ENCODE peak calls at places on chromosomes 4 and X, in four cellular contexts. H is GM23248, B is fibroblast of lung, S is astrocyte. I is an unnamed sample.
A peak's percentile ranks its signal among the peaks of the same experiment; 100 is the strongest.

GRCh38 chrX:154351183-154352011 is 23.0 kb downstream of the FLNA start:
- DNase-seq in H (no peak), B (no peak), S (no peak), I (no peak)

GRCh38 chr4:99159699-99160098 is 15.6 kb upstream of the ADH4 start:
- DNase-seq in H (peak; percentile 6), B (no peak), S (no peak), I (no peak)

GRCh38 chr4:133148690-133149363 is at the start of gene PCDH10:
- DNase-seq in H (peak; percentile 91), B (peak; percentile 94), S (peak; percentile 90), I (peak; percentile 91)

GRCh38 chr4:173171987-173172386 is 3.4 kb downstream of the GALNT7 start:
- DNase-seq in H (no peak), B (no peak), S (no peak), I (no peak)

GRCh38 chrX:69506617-69507499 is 2.7 kb downstream of the NALF2 start:
- DNase-seq in H (peak; percentile 29), B (no peak), S (no peak), I (no peak)

GRCh38 chr4:112099701-112100289 is 45.5 kb upstream of the FAM241A start:
- DNase-seq in H (peak; percentile 73), B (peak; percentile 50), S (peak; percentile 39), I (peak; percentile 51)

GRCh38 chr4:78687818-78688217 is 88.3 kb upstream of the BMP2K start:
- DNase-seq in H (no peak), B (no peak), S (no peak), I (no peak)

GRCh38 chr4:165351359-165352130 is 24.1 kb downstream of the MSMO1 start:
- DNase-seq in H (no peak), B (no peak), S (no peak), I (no peak)

GRCh38 chr4:183072181-183072580 is 26.9 kb upstream of the WWC2 start:
- DNase-seq in H (no peak), B (peak; percentile 68), S (peak; percentile 58), I (no peak)

GRCh38 chrX:110161361-110161686 is 156.6 kb downstream of the AMMECR1 start:
- DNase-seq in H (no peak), B (no peak), S (no peak), I (no peak)

GRCh38 chrX:19956923-19957322 is 33.9 kb downstream of the BCLAF3 start:
- DNase-seq in H (no peak), B (peak; percentile 59), S (peak; percentile 55), I (no peak)
- H3K27ac ChIP-seq in H (no peak overlapping the region), B (no peak overlapping the region), S (no peak overlapping the region), I (no peak overlapping the region)

DNA sequence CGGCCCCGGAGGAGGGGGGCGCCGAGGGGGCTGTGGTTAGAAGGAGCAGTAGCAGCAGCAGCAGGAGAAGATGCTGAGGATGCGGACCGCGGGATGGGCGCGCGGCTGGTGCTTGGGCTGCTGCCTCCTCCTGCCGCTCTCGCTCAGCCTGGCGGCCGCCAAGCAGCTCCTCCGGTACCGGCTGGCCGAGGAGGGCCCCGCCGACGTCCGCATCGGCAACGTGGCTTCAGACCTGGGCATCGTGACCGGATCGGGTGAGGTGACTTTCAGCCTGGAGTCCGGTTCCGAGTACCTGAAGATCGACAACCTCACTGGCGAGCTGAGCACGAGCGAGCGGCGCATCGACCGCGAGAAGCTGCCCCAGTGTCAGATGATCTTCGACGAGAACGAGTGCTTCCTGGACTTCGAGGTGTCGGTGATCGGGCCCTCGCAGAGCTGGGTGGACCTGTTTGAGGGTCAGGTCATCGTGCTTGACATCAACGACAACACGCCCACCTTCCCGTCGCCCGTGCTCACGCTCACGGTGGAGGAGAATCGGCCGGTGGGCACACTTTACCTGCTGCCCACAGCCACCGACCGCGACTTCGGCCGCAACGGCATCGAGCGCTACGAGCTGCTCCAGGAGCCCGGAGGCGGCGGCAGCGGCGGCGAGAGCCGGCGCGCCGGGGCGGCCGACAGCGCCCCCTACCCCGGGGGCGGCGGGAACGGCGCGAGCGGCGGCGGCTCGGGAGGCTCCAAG is 1.4 kb downstream of the PCDH7 start:
- DNase-seq in H (peak; percentile 37), B (peak; percentile 65), S (peak; percentile 51), I (no peak)
- TF ChIP-seq EZH2 in H (no peak), B (no peak), S (no peak), I (no peak)

GRCh38 chr4:153160856-153161598 is 43.2 kb upstream of the TRIM2 start:
- DNase-seq in H (no peak), B (no peak), S (no peak), I (no peak)

GRCh38 chr4:153161599-153161971 is 42.7 kb upstream of the TRIM2 start:
- DNase-seq in H (peak; percentile 41), B (peak; percentile 55), S (peak; percentile 36), I (no peak)

GRCh38 chr4:153156263-153156662 is 48.0 kb upstream of the TRIM2 start:
- DNase-seq in H (peak; percentile 10), B (peak; percentile 5), S (no peak), I (no peak)

GRCh38 chr4:153159016-153159415 is 45.2 kb upstream of the TRIM2 start:
- DNase-seq in H (peak; percentile 17), B (no peak), S (no peak), I (no peak)

GRCh38 chr4:153159728-153160221 is 44.5 kb upstream of the TRIM2 start:
- DNase-seq in H (peak; percentile 85), B (peak; percentile 88), S (peak; percentile 88), I (no peak)
- H3K4me2 ChIP-seq in H (peak overlapping the region; percentile 64), B (no peak overlapping the region), S (peak overlapping the region; percentile 50), I (no peak overlapping the region)

GRCh38 chrX:64205735-64206491 is 405 bp upstream of the AMER1 start:
- DNase-seq in H (peak; percentile 91), B (peak; percentile 91), S (peak; percentile 86), I (peak; percentile 90)

GRCh38 chrX:64204252-64204651 is 1.3 kb downstream of the AMER1 start:
- DNase-seq in H (peak; percentile 46), B (peak; percentile 8), S (no peak), I (no peak)

GRCh38 chrX:64206556-64207162 is 1.2 kb upstream of the AMER1 start:
- DNase-seq in H (peak; percentile 16), B (no peak), S (no peak), I (peak; percentile 11)

GRCh38 chrX:64205441-64205734 is at the start of gene AMER1:
- DNase-seq in H (peak; percentile 76), B (no peak), S (no peak), I (no peak)

DNA sequence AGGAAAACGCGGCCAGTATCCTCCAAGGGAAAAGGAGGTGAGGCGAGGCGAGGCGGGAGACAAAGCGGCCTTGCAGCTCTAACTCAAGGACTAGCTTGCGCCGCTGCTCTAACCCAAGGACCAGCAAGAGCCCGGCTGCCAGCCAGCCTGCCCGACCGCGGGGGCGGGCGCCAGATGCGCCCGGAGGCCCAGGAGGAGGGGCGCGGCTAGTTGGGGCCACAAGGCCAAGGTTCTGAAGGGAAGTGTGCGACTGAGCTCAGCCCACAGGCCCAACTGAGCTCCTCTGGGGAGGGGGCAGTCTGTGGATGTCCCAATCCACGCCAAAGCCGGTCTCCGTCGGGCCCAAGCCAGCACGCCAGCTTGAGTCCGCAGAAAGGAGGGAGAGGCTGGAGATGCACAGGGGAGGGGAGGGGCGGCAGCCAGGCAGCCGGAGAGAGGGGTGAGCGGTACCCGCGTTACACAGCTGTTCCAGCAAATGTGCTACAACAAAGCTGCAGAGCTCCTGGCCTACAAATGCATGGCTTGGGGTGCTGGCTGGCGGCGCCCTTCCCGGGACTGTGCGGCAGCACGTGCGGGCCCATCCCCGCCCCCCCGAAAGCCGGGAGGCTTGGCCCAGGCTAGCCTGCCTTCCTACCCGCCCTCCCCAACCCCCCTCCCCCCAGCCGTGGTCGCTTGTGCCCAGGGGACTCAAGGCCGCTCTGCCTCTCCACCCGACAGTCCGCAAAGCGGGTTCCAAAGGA is 637 bp downstream of the AMER1 start:
- DNase-seq in H (peak; percentile 71), B (peak; percentile 34), S (peak; percentile 17), I (peak; percentile 10)
- H3K27ac ChIP-seq in H (peak overlapping the region; percentile 88), B (peak overlapping the region; percentile 67), S (peak overlapping the region; percentile 33), I (peak overlapping the region; percentile 63)

GRCh38 chr4:107826427-107826980 is 1.8 kb downstream of the SGMS2 start:
- DNase-seq in H (peak; percentile 19), B (no peak), S (no peak), I (no peak)

GRCh38 chr4:107825072-107825789 is 499 bp downstream of the SGMS2 start:
- DNase-seq in H (peak; percentile 78), B (peak; percentile 67), S (peak; percentile 55), I (no peak)

GRCh38 chr4:107828315-107828714 is 3.6 kb downstream of the SGMS2 start:
- DNase-seq in H (no peak), B (no peak), S (no peak), I (no peak)

GRCh38 chr4:107823870-107824366 is 814 bp upstream of the SGMS2 start:
- DNase-seq in H (no peak), B (no peak), S (no peak), I (no peak)

DNA sequence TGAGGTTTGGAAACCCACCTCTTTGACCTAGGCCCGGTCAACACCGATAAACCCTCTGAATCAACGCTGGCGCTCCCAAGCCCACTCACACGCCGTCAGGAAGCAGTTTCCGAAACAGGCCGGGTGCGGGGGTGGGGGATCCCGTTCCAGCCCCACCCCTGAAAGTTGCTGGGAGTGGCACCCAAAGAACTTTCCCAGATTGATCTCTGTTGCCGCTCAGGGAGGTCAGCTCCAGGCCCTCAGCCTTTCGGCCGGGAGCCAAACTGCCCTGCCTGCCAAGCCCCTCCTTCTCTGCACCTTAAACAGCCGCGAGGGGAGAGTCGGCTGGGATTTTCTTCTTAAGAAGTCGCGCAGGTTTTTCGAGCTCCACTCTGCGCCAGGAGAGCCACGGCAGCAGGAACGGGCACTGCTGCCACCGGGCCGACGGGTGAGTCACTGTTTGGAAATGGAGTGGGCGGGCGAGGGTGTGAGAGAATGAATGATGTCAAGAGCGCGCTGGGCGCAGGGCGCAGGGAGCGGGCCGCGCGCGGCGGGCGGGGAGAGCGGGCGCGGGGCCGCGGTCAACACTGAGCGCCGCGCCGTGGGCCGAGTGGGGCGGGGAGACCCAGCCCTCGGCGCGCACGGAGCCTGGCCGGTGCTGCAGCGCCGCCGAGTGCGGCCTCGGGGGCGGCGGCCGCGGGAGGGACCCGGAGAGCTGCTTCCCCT is at the start of gene SGMS2:
- DNase-seq in H (peak; percentile 97), B (peak; percentile 89), S (peak; percentile 82), I (peak; percentile 37)
- TF ChIP-seq EZH2 in H (no peak), B (no peak), S (no peak), I (no peak)

DNA sequence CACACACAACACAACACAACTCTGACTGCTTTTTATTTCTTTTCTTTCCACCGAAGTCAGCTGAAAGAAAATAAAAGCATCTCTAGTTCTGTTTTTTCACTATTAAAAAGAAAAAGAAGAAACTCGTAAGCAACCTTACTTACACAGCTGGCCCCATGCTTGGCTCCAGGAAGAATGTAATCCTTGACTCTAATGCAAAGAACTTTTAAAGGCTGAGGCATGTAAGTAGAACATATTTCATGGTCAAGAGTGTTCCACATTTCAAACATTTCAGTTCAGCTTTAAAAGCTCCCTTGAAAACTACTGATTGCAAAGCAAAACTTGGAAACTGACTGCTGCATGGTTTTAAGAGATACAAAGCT is 648 bp downstream of the GASK1B start:
- DNase-seq in H (peak; percentile 28), B (peak; percentile 66), S (peak; percentile 50), I (no peak)
- H3K4me2 ChIP-seq in H (peak overlapping the region; percentile 99), B (peak overlapping the region; percentile 77), S (peak overlapping the region; percentile 80), I (peak overlapping the region; percentile 55)

GRCh38 chr4:153248641-153249198 is 44.5 kb downstream of the TRIM2 start:
- DNase-seq in H (no peak), B (no peak), S (no peak), I (no peak)
- H3K27ac ChIP-seq in H (peak overlapping the region; percentile 67), B (peak overlapping the region; percentile 72), S (peak overlapping the region; percentile 77), I (no peak overlapping the region)

I was measured in MM.1S.